ENCODE peak calls at places on chromosomes 6 and 20, in four cellular contexts. P is IMR-90, O is tibial nerve, H is hepatocyte. M is an unnamed sample.

GRCh38 chr6:4133941-4134838 is 1.2 kb downstream of the ECI2 start:
- DNase-seq in P (no peak), O (no peak), H (no peak), M (no peak)

GRCh38 chr20:52852695-52853094 is 119.5 kb upstream of the TSHZ2 start:
- DNase-seq in P (no peak), O (no peak), H (peak; percentile 13), M (no peak)

GRCh38 chr6:85672623-85673022 is 29.9 kb upstream of the SYNCRIP start:
- DNase-seq in P (no peak), O (no peak), H (no peak), M (no peak)

GRCh38 chr20:967796-968742 is 34.0 kb downstream of the RSPO4 start:
- DNase-seq in P (peak; percentile 36), O (no peak), H (no peak), M (no peak)

GRCh38 chr20:31678389-31679356 is 41.0 kb downstream of the COX4I2 start:
- DNase-seq in P (no peak), O (no peak), H (peak; percentile 32), M (peak; percentile 79)

GRCh38 chr20:19277381-19277780 is 64.9 kb downstream of the SLC24A3 start:
- DNase-seq in P (no peak), O (no peak), H (no peak), M (no peak)

GRCh38 chr6:142165227-142165626 is 18.2 kb downstream of the VTA1 start:
- DNase-seq in P (no peak), O (no peak), H (no peak), M (no peak)

GRCh38 chr6:33080127-33081089 is 4.6 kb downstream of the HLA-DPB1 start:
- DNase-seq in P (peak; percentile 48), O (peak; percentile 31), H (peak; percentile 82), M (peak; percentile 64)

GRCh38 chr6:39389372-39389767 is 66.9 kb upstream of the KCNK16 start:
- DNase-seq in P (no peak), O (no peak), H (peak; percentile 29), M (no peak)

GRCh38 chr6:117264487-117265424 is 602 bp upstream of the VGLL2 start:
- DNase-seq in P (no peak), O (no peak), H (peak; percentile 19), M (no peak)

GRCh38 chr20:48238326-48238725 is 453.0 kb upstream of the SULF2 start:
- DNase-seq in P (peak; percentile 54), O (no peak), H (no peak), M (no peak)

GRCh38 chr6:166815629-166816028 is 140.7 kb downstream of the RNASET2 start:
- DNase-seq in P (no peak), O (no peak), H (peak; percentile 46), M (no peak)

GRCh38 chr6:144152334-144152900 is 2.1 kb downstream of the STX11 start:
- DNase-seq in P (no peak), O (no peak), H (no peak), M (no peak)

GRCh38 chr6:20542927-20543602 is 8.8 kb downstream of the CDKAL1 start:
- DNase-seq in P (peak; percentile 84), O (no peak), H (no peak), M (no peak)

GRCh38 chr6:128327890-128328289 is 192.5 kb downstream of the PTPRK start:
- DNase-seq in P (peak; percentile 16), O (no peak), H (peak; percentile 8), M (no peak)

GRCh38 chr6:4922488-4923037 is 81.3 kb downstream of the RPP40 start:
- DNase-seq in P (no peak), O (no peak), H (no peak), M (no peak)

GRCh38 chr6:39197521-39198500 is 31.5 kb downstream of the KCNK5 start:
- DNase-seq in P (no peak), O (no peak), H (no peak), M (no peak)

GRCh38 chr6:26254666-26255176 is 110.3 kb upstream of the BTN3A2 start:
- DNase-seq in P (no peak), O (no peak), H (no peak), M (no peak)

GRCh38 chr6:97040355-97040860 is 115.9 kb downstream of the KLHL32 start:
- DNase-seq in P (no peak), O (no peak), H (no peak), M (no peak)

GRCh38 chr20:58084966-58085365 is 143.5 kb downstream of the ANKRD60 start:
- DNase-seq in P (no peak), O (no peak), H (peak; percentile 16), M (no peak)

GRCh38 chr20:4873396-4873795 is 127.9 kb downstream of the SLC23A2 start:
- DNase-seq in P (no peak), O (no peak), H (no peak), M (no peak)

GRCh38 chr20:52760791-52761190 is 211.4 kb upstream of the TSHZ2 start:
- DNase-seq in P (no peak), O (no peak), H (no peak), M (no peak)

GRCh38 chr6:159443521-159443920 is 249.5 kb downstream of the SOD2 start:
- DNase-seq in P (no peak), O (no peak), H (no peak), M (no peak)

GRCh38 chr6:75044846-75045245 is 161.0 kb downstream of the COL12A1 start:
- DNase-seq in P (no peak), O (no peak), H (no peak), M (no peak)

GRCh38 chr20:52983726-52984450 is 11.7 kb downstream of the TSHZ2 start:
- DNase-seq in P (no peak), O (no peak), H (no peak), M (no peak)

GRCh38 chr6:126477678-126478077 is 137.8 kb downstream of the CENPW start:
- DNase-seq in P (no peak), O (no peak), H (no peak), M (no peak)

GRCh38 chr6:105500693-105501092 is 97.8 kb upstream of the PREP start:
- DNase-seq in P (no peak), O (no peak), H (no peak), M (no peak)
- TF ChIP-seq CTCF in P (no peak), O (no peak), H (no peak), M (no peak)

DNA sequence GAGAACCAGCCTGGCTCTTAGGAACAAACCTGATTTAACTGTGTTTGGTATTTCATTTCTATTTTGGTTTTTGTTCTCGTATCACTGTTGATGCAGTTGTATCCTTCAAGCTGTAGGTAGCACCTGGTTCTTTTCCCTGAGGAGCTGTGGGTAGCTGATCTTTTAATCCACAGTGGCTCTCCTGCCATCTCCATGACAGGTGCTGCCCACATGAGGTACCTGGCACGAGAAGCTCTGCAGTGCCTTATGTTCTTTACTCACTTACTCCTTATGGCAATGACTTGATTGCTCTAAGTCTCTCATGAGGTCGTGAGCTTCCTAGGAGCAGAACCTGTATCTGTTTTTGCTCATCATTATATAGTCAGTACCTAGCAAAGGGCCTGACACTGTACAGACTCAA is 74.3 kb upstream of the EMILIN3 start:
- DNase-seq in P (no peak), O (no peak), H (no peak), M (no peak)
- H3K27ac ChIP-seq in P (no peak overlapping the region), O (no peak overlapping the region), H (no peak overlapping the region), M (no peak overlapping the region)

DNA sequence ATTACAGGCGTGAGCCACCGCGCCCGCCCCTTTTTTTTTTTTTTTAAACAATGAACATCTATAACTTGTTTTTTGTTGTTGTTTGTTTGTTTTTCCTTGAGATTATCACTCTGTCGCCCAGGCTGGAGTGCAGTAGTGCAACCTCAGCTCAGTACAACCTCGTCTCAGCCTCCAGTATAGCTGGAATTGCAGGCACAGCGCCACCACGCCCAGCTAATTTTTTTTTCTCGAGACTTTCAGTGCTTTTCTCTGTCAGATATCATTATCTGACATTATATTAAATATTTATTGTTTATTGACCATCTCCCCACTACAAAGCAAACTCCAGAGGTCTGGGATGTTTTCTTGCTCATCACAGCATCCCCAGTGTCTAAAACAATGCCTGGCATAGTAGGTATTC is 2.3 kb upstream of the DLK2 start:
- DNase-seq in P (no peak), O (no peak), H (peak; percentile 11), M (no peak)
- TF ChIP-seq CTCF in P (no peak), O (no peak), H (peak; percentile 16), M (no peak)

GRCh38 chr6:154426997-154427396 is 70.4 kb upstream of the IPCEF1 start:
- DNase-seq in P (no peak), O (no peak), H (no peak), M (no peak)
- H3K27ac ChIP-seq in P (no peak overlapping the region), O (no peak overlapping the region), H (no peak overlapping the region), M (no peak overlapping the region)

GRCh38 chr6:153568601-153569000 is 437.5 kb upstream of the RGS17 start:
- DNase-seq in P (no peak), O (no peak), H (no peak), M (no peak)
- TF ChIP-seq CTCF in P (no peak), O (no peak), H (no peak), M (no peak)

DNA sequence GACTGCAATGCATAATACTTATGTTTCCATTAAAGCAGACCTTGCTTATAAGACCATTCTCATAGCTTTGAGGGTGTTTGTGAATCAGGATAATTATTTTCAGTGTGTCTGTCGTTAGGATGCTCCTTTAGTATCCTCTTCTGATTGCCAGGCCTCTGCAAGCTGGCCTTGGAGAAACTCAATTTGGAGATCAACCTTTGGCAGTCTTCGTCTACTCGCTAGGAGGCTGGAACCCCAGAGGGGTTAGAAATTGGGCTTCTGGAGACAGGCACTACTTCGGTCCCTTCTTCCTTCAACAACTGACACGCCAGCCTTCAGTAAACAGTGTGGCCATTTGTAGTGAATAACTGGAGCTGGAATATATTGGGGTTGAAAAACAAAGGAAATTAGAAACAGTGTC is 100.8 kb upstream of the CITED2 start:
- DNase-seq in P (no peak), O (no peak), H (no peak), M (no peak)
- H3K27ac ChIP-seq in P (no peak overlapping the region), O (no peak overlapping the region), H (no peak overlapping the region), M (no peak overlapping the region)

GRCh38 chr6:84107495-84107894 is 73.9 kb downstream of the MRAP2 start:
- DNase-seq in P (no peak), O (no peak), H (no peak), M (no peak)

GRCh38 chr6:84103029-84103428 is 69.5 kb downstream of the MRAP2 start:
- DNase-seq in P (peak; percentile 24), O (no peak), H (no peak), M (no peak)
- TF ChIP-seq CTCF in P (no peak), O (no peak), H (no peak), M (no peak)